ENCODE peak calls at places on chromosome 17, in eight cellular contexts. Q is sigmoid colon, C is HCT116, R is heart left ventricle, D is colonic mucosa, I is fibroblast of lung, M is prostate gland, A is PC-3. X is an unnamed sample. For H3K4me1 and H3K36me3, the result is how much of the 10 kb centered on the place peaks cover.

GRCh38 chr17:55845385-55845784 is 94.5 kb downstream of the PCTP start:
- DNase-seq in Q (peak), C (no peak), R (peak), D (peak), I (peak), M (peak), A (no peak), X (peak)

GRCh38 chr17:740240-741055 is 8.1 kb downstream of the TLCD3A start:
- DNase-seq in Q (no peak), C (no peak), R (no peak), D (peak), I (no peak), M (no peak), A (no peak), X (no peak)

GRCh38 chr17:34542700-34543336 is 36.6 kb upstream of the TMEM132E start:
- DNase-seq in Q (no peak), C (no peak), R (peak), D (peak), I (peak), M (peak), A (peak), X (peak)

GRCh38 chr17:9021158-9021984 is at the start of gene NTN1:
- DNase-seq in Q (peak), C (no peak), R (peak), D (peak), I (peak), M (peak), A (peak), X (peak)

GRCh38 chr17:79395545-79395944 is 215.3 kb downstream of the RBFOX3 start:
- DNase-seq in Q (no peak), C (no peak), R (no peak), D (no peak), I (no peak), M (no peak), A (no peak), X (no peak)

GRCh38 chr17:14019186-14019956 is 49.9 kb upstream of the COX10 start:
- DNase-seq in Q (no peak), C (no peak), R (no peak), D (no peak), I (peak), M (peak), A (peak), X (no peak)

GRCh38 chr17:80035937-80036714 is at the start of gene CCDC40:
- DNase-seq in Q (peak), C (peak), R (peak), D (peak), I (peak), M (peak), A (peak), X (peak)

GRCh38 chr17:550041-550398 is 164.6 kb downstream of the VPS53 start:
- DNase-seq in Q (no peak), C (no peak), R (no peak), D (no peak), I (no peak), M (no peak), A (no peak), X (no peak)

GRCh38 chr17:2194778-2195417 is 108.7 kb downstream of the SMG6 start:
- DNase-seq in Q (no peak), C (no peak), R (no peak), D (no peak), I (peak), M (no peak), A (no peak), X (no peak)

GRCh38 chr17:49891694-49892389 is 44.0 kb upstream of the TAC4 start:
- DNase-seq in Q (no peak), C (no peak), R (no peak), D (no peak), I (no peak), M (no peak), A (no peak), X (no peak)

GRCh38 chr17:49889500-49889899 is 41.6 kb upstream of the TAC4 start:
- DNase-seq in Q (no peak), C (no peak), R (no peak), D (no peak), I (no peak), M (no peak), A (no peak), X (no peak)

GRCh38 chr17:49890852-49891251 is 43.0 kb upstream of the TAC4 start:
- DNase-seq in Q (no peak), C (no peak), R (no peak), D (no peak), I (no peak), M (no peak), A (no peak), X (no peak)

GRCh38 chr17:49887744-49888360 is 40.0 kb upstream of the TAC4 start:
- DNase-seq in Q (no peak), C (no peak), R (no peak), D (no peak), I (no peak), M (peak), A (peak), X (peak)

GRCh38 chr17:49890077-49890821 is 42.4 kb upstream of the TAC4 start:
- DNase-seq in Q (no peak), C (no peak), R (peak), D (no peak), I (no peak), M (no peak), A (no peak), X (no peak)
- H3K4me1 ChIP-seq in Q (under half), C (under half), R (under half), D (under half), I (under half), M (under half), A (under half), X (under half)

GRCh38 chr17:16129844-16130243 is 85.5 kb downstream of the NCOR1 start:
- DNase-seq in Q (no peak), C (no peak), R (no peak), D (no peak), I (no peak), M (no peak), A (no peak), X (no peak)

GRCh38 chr17:16135461-16135860 is 79.9 kb downstream of the NCOR1 start:
- DNase-seq in Q (no peak), C (no peak), R (no peak), D (no peak), I (peak), M (no peak), A (no peak), X (no peak)

GRCh38 chr17:16129441-16129840 is 85.9 kb downstream of the NCOR1 start:
- DNase-seq in Q (no peak), C (no peak), R (no peak), D (no peak), I (no peak), M (no peak), A (no peak), X (no peak)

DNA sequence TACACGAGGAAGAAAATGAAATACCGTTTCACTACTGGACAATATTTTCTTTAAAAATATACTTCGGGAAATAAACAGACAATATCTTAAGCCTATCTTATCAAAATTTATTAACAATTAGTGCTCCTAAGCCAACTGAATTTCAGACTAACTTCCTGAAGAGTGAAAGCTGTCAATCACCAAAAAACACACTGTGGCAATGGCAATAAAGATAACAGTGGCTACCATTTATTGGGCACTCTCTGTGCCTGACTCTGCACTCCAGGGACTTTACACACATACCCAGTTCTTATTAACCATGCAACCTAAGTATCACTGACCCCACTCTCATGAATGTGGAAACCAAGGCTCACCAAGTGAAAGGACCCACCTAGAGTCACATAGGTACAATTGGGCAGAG is 83.7 kb downstream of the NCOR1 start:
- DNase-seq in Q (no peak), C (no peak), R (no peak), D (no peak), I (no peak), M (peak), A (no peak), X (no peak)
- H3K36me3 ChIP-seq in Q (under half), C (under half), R (under half), D (under half), I (under half), M (under half), A (under half), X (under half)

GRCh38 chr17:30324723-30325122 is 9.1 kb downstream of the TMIGD1 start:
- DNase-seq in Q (no peak), C (no peak), R (no peak), D (no peak), I (no peak), M (no peak), A (no peak), X (no peak)

GRCh38 chr17:30323262-30323894 is 10.5 kb downstream of the TMIGD1 start:
- DNase-seq in Q (no peak), C (no peak), R (no peak), D (no peak), I (no peak), M (no peak), A (no peak), X (peak)

GRCh38 chr17:30326816-30327215 is 7.0 kb downstream of the TMIGD1 start:
- DNase-seq in Q (no peak), C (no peak), R (no peak), D (no peak), I (no peak), M (no peak), A (no peak), X (no peak)

GRCh38 chr17:30321314-30321713 is 12.5 kb downstream of the TMIGD1 start:
- DNase-seq in Q (no peak), C (no peak), R (no peak), D (no peak), I (no peak), M (no peak), A (peak), X (no peak)

GRCh38 chr17:30323895-30324319 is 9.9 kb downstream of the TMIGD1 start:
- DNase-seq in Q (no peak), C (peak), R (no peak), D (peak), I (peak), M (no peak), A (peak), X (no peak)
- H3K27ac ChIP-seq in Q (no peak), C (no peak), R (no peak), D (no peak), I (no peak), M (no peak), A (no peak), X (no peak)

DNA sequence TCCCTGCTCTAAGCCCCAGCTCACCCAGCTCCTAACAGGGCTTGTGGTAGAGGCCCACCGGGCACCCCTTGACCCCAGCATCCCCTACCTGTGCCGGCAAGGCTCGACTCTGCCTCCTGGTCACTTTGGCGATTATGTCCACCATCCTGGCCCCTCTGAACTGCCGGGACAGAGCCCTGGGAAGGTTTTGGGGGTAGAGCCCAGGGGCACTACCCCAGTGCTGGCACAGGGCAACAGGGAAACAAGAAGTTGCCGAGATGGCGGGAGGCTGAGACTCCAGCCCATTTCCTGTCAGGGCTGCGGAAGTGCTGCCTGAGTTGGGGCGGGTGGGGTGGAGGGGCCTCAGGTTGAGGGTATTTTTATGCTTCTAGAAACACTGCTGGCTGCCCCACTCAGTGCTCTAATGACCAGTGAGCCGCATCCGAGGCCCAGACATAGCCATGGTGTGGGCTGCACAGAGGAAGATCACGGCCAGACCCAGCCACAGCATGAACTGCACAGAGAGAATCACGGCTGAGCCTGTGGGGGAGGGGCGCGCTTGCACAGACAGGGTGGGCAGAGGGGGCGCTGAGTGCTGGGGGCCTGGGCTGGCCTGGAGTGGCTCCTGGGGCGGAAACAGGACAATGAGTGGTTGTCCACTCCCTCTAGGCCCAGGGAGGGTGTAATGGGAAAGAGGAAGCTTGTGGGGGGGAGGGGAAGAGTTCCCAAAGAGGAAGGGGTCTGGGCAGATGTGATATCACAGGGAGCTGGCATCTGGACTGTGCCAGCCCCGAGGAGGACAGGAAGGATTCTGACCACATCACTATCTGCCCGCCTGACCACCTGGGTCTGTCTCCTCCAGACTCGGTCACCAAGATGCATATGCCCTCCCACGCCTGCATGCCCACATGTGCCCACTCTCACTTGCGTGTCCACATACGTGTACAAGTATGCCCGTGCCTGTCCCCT is 22.3 kb downstream of the ARHGAP27 start:
- DNase-seq in Q (no peak), C (no peak), R (peak), D (peak), I (no peak), M (no peak), A (no peak), X (no peak)
- H3K4me1 ChIP-seq in Q (under half), C (under half), R (half or more), D (under half), I (under half), M (under half), A (under half), X (under half)

GRCh38 chr17:61846976-61847375 is 16.4 kb downstream of the BRIP1 start:
- DNase-seq in Q (no peak), C (no peak), R (no peak), D (no peak), I (no peak), M (no peak), A (no peak), X (no peak)

GRCh38 chr17:61848896-61849295 is 14.4 kb downstream of the BRIP1 start:
- DNase-seq in Q (no peak), C (no peak), R (no peak), D (no peak), I (no peak), M (no peak), A (no peak), X (no peak)

GRCh38 chr17:61848247-61848646 is 15.1 kb downstream of the BRIP1 start:
- DNase-seq in Q (no peak), C (no peak), R (no peak), D (no peak), I (no peak), M (no peak), A (no peak), X (no peak)

GRCh38 chr17:61846088-61846487 is 17.2 kb downstream of the BRIP1 start:
- DNase-seq in Q (no peak), C (no peak), R (no peak), D (no peak), I (no peak), M (no peak), A (no peak), X (no peak)

GRCh38 chr17:61847659-61848058 is 15.7 kb downstream of the BRIP1 start:
- DNase-seq in Q (no peak), C (no peak), R (no peak), D (no peak), I (no peak), M (no peak), A (no peak), X (no peak)
- H3K36me3 ChIP-seq in Q (under half), C (under half), R (under half), D (under half), I (under half), M (under half), A (under half), X (under half)

GRCh38 chr17:19298561-19299213 is 61.5 kb downstream of the EPN2 start:
- DNase-seq in Q (no peak), C (no peak), R (no peak), D (no peak), I (no peak), M (no peak), A (no peak), X (no peak)
- H3K27ac ChIP-seq in Q (no peak), C (no peak), R (peak), D (no peak), I (no peak), M (no peak), A (no peak), X (no peak)

GRCh38 chr17:27575912-27576252 is 55.1 kb upstream of the LGALS9 start:
- DNase-seq in Q (no peak), C (no peak), R (no peak), D (no peak), I (no peak), M (no peak), A (no peak), X (no peak)
- H3K4me1 ChIP-seq in Q (under half), C (under half), R (under half), D (under half), I (under half), M (under half), A (under half), X (half or more)

DNA sequence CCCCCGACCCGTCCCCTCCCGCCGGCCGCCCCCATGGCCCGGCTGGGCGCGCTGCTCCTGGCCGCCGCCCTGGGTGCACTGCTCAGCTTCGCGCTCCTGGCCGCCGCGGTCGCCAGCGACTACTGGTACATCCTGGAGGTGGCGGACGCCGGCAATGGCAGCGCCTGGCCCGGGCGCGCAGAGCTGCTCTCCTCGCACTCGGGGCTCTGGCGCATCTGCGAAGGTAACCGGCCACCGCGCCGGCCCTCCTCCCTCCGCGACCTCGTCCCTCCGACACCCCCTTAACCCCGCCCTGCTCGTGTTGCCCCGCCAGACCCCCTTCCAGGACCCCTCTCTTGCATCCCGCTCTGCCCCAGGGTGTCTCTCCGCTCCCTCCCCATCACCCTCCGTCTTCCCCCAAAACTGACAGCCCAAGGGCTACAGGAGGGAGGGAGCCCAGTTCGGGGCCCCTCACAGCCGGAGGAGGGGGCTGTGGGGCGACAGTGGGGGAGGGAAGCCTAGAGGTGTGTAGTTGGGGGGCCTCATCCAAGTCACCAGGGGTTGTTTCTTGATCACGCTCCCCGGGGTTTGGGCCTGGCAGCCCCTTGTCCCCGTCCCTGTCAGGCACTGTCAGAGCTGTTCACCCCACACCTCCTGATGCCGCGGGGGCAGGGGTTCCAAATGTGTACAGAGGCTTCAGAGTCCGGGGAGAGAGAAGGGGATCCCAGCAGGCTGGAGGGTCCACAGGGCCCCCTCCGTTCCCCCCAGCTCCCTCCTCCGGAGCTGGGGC is 744 bp downstream of the TMEM235 start:
- DNase-seq in Q (no peak), C (no peak), R (no peak), D (no peak), I (no peak), M (no peak), A (no peak), X (no peak)
- H3K36me3 ChIP-seq in Q (under half), C (under half), R (under half), D (under half), I (under half), M (under half), A (under half), X (under half)

X was measured in body of pancreas.